ENCODE peak calls at places on chromosomes 4 and X, in ten cellular contexts. V, X, Y, U, K, D, I, S, R and O are unnamed samples.
A peak's percentile ranks its signal among the peaks of the same experiment; 100 is the strongest.

GRCh38 chr4:93646225-93646930 is 182.2 kb upstream of the ATOH1 start:
- DNase-seq in V (no peak), X (no peak), Y (no peak), U (no peak), K (no peak), D (peak; percentile 7), I (no peak), S (no peak), R (no peak), O (no peak)

GRCh38 chr4:121829511-121829910 is 5.8 kb upstream of the CCNA2 start:
- DNase-seq in V (no peak), X (no peak), Y (no peak), U (no peak), K (no peak), D (no peak), I (no peak), S (no peak), R (no peak), O (no peak)

GRCh38 chr4:108006361-108006760 is 16.7 kb downstream of the HADH start:
- DNase-seq in V (no peak), X (no peak), Y (no peak), U (no peak), K (no peak), D (no peak), I (no peak), S (no peak), R (no peak), O (no peak)

GRCh38 chr4:144645621-144646522 is at the start of gene HHIP:
- DNase-seq in V (peak; percentile 72), X (peak; percentile 65), Y (peak; percentile 30), U (no peak), K (peak; percentile 27), D (peak; percentile 16), I (no peak), S (peak; percentile 53), R (peak; percentile 28), O (peak; percentile 87)

GRCh38 chr4:68892861-68893260 is 58.7 kb downstream of the UGT2A3 start:
- DNase-seq in V (no peak), X (no peak), Y (no peak), U (no peak), K (no peak), D (no peak), I (no peak), S (no peak), R (no peak), O (no peak)

GRCh38 chrX:68665502-68665901 is 18.0 kb downstream of the STARD8 start:
- DNase-seq in V (peak; percentile 41), X (no peak), Y (peak; percentile 55), U (no peak), K (peak; percentile 24), D (no peak), I (no peak), S (peak; percentile 46), R (peak; percentile 23), O (no peak)

GRCh38 chrX:105323951-105324350 is 103.5 kb upstream of the TEX13A start:
- DNase-seq in V (no peak), X (no peak), Y (no peak), U (no peak), K (no peak), D (peak; percentile 80), I (no peak), S (no peak), R (no peak), O (peak; percentile 34)

GRCh38 chrX:153450114-153450948 is 4.5 kb upstream of the TREX2 start:
- DNase-seq in V (no peak), X (no peak), Y (no peak), U (no peak), K (no peak), D (no peak), I (no peak), S (no peak), R (no peak), O (no peak)

GRCh38 chr4:122831515-122832196 is 5.0 kb downstream of the FGF2 start:
- DNase-seq in V (no peak), X (no peak), Y (no peak), U (no peak), K (no peak), D (peak; percentile 51), I (no peak), S (no peak), R (no peak), O (no peak)

GRCh38 chr4:14445882-14446281 is 556.4 kb upstream of the CPEB2 start:
- DNase-seq in V (no peak), X (no peak), Y (no peak), U (no peak), K (no peak), D (peak; percentile 87), I (no peak), S (no peak), R (no peak), O (no peak)

GRCh38 chr4:177375971-177376370 is 66.3 kb downstream of the AGA start:
- DNase-seq in V (peak; percentile 34), X (no peak), Y (no peak), U (no peak), K (no peak), D (no peak), I (no peak), S (no peak), R (no peak), O (no peak)

GRCh38 chr4:107392951-107393350 is 327.1 kb downstream of the PAPSS1 start:
- DNase-seq in V (no peak), X (peak; percentile 11), Y (peak; percentile 24), U (no peak), K (no peak), D (no peak), I (no peak), S (no peak), R (no peak), O (no peak)

GRCh38 chrX:121336831-121337421 is 289.5 kb downstream of the GLUD2 start:
- DNase-seq in V (no peak), X (no peak), Y (no peak), U (no peak), K (no peak), D (peak; percentile 67), I (no peak), S (no peak), R (no peak), O (no peak)

GRCh38 chrX:1546601-1547275 is 9.8 kb upstream of the P2RY8 start:
- DNase-seq in V (no peak), X (no peak), Y (peak; percentile 35), U (no peak), K (peak; percentile 30), D (no peak), I (no peak), S (no peak), R (no peak), O (no peak)

GRCh38 chrX:49995021-49995731 is 72.8 kb downstream of the CLCN5 start:
- DNase-seq in V (peak; percentile 31), X (no peak), Y (no peak), U (no peak), K (no peak), D (peak; percentile 16), I (no peak), S (no peak), R (no peak), O (peak; percentile 64)

GRCh38 chr4:9898596-9899345 is 117.3 kb downstream of the DRD5 start:
- DNase-seq in V (peak; percentile 91), X (no peak), Y (peak; percentile 78), U (no peak), K (peak; percentile 54), D (peak; percentile 17), I (no peak), S (peak; percentile 44), R (peak; percentile 46), O (peak; percentile 52)

DNA sequence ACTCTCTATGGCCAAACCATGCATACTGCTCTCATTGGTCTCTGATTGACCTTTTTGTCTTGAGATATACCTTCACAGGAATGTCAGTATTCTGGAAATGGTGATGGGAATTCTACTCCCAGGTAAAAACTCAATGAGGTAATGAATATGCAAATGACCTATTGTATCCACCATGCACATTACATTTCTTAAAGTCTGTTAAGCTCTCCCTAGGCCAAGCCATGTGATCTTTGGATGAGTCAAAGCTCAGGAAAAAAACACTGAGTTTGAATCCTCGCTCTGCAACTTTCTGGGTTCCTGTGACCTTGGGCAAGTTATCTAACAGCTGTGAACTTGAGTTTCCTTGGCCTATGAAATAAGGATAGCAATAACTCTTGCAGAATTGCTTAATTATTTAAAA is 175.4 kb downstream of the PPP1R2C start:
- DNase-seq in V (no peak), X (no peak), Y (no peak), U (no peak), K (no peak), D (no peak), I (no peak), S (no peak), R (no peak), O (no peak)
- H3K4me3 ChIP-seq in V (no peak overlapping the region), X (no peak overlapping the region), Y (no peak overlapping the region), U (no peak overlapping the region), K (no peak overlapping the region), D (no peak overlapping the region), I (no peak overlapping the region), S (no peak overlapping the region), R (no peak overlapping the region), O (no peak overlapping the region)

DNA sequence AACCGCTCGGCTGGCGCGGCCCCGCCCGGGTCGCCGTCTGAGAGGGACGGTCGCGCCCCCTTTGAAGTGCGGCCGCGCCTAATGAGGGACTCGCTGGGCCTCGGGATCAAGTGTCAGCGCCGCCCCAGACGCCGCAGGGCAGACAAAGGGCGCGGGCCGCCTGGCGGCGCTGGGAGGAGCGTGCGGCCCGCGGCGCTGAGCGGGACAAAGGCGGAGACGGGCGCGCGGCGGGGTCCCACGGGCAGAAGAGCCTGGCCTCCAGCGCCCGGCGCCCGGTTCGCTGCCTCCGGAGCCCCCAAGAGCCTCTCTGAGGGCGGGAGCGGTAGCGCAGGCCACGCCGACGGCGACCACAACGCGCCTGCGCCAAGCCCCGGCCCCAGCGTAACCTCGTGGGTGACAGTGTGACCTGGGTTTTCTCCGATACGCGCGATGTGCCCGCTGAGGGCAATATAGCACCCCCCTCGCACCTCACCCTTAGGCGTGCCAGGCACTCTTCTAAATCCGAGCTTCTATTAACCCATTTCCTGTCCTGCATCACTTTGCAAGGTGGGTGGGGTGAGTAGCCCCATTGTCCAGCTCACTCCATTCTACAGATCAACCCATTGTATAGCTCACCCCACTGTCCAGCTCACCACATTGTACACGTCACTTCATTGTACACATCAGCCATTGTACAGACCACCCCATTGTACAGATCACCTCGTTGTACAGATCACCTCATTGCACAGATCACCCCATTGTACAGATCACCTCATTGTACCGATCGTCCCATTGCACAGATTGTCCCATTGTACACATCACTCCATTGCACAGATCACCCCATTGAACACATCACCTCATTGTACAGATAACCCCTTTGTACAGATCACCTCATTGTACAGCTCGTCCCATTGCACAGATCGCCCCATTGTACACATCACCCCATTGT is 33.7 kb upstream of the STX18 start:
- DNase-seq in V (peak; percentile 93), X (peak; percentile 75), Y (peak; percentile 77), U (peak; percentile 77), K (peak; percentile 65), D (no peak), I (no peak), S (peak; percentile 79), R (peak; percentile 73), O (peak; percentile 6)
- H3K27ac ChIP-seq in V (no peak overlapping the region), X (peak overlapping the region; percentile 49), Y (peak overlapping the region; percentile 86), U (peak overlapping the region; percentile 20), K (peak overlapping the region; percentile 68), D (no peak overlapping the region), I (no peak overlapping the region), S (peak overlapping the region; percentile 64), R (peak overlapping the region; percentile 59), O (peak overlapping the region; percentile 26)

GRCh38 chr4:13325744-13326143 is 158.4 kb downstream of the RAB28 start:
- DNase-seq in V (peak; percentile 1), X (no peak), Y (peak; percentile 43), U (no peak), K (no peak), D (peak; percentile 28), I (no peak), S (no peak), R (no peak), O (no peak)
- H3K27me3 ChIP-seq in V (no peaks in the 10 kb centered on the region), X (no peaks in the 10 kb centered on the region), Y (no peaks in the 10 kb centered on the region), U (no peaks in the 10 kb centered on the region), K (no peaks in the 10 kb centered on the region), D (no peaks in the 10 kb centered on the region), I (no peaks in the 10 kb centered on the region), S (no peaks in the 10 kb centered on the region), R (no peaks in the 10 kb centered on the region), O (no peaks in the 10 kb centered on the region)

GRCh38 chrX:124346064-124346876 is at the start of gene SH2D1A:
- DNase-seq in V (no peak), X (no peak), Y (no peak), U (peak; percentile 54), K (no peak), D (no peak), I (no peak), S (no peak), R (no peak), O (no peak)
- H3K4me3 ChIP-seq in V (no peak within 1 kb of the TSS), X (no peak within 1 kb of the TSS), Y (no peak within 1 kb of the TSS), U (peak within 1 kb of the TSS; percentile 73), K (no peak within 1 kb of the TSS), D (no peak within 1 kb of the TSS), I (no peak within 1 kb of the TSS), S (peak within 1 kb of the TSS; percentile 17), R (no peak within 1 kb of the TSS), O (no peak within 1 kb of the TSS)